ENCODE peak calls at places on chromosomes 12 and 14, in eight cellular contexts. H, E, T, R, I, K, Q and Z are unnamed samples.
A peak's percentile ranks its signal among the peaks of the same experiment; 100 is the strongest.

GRCh38 chr12:73935817-73936216 is 601.8 kb upstream of the ATXN7L3B start:
- DNase-seq in R (no peak), H (no peak), K (no peak), I (no peak), T (no peak), Q (no peak), E (peak; percentile 6), Z (peak; percentile 5)

GRCh38 chr12:84550518-84550917 is 362.1 kb downstream of the SLC6A15 start:
- DNase-seq in Q (no peak), T (no peak), R (no peak), E (no peak), H (no peak), I (no peak), K (no peak), Z (no peak)

GRCh38 chr14:105325716-105326567 is 11.4 kb downstream of the PACS2 start:
- DNase-seq in Q (no peak), R (peak; percentile 6), K (no peak), I (no peak), H (no peak), E (no peak), T (peak; percentile 22), Z (no peak)

GRCh38 chr12:63018273-63018672 is 83.3 kb upstream of the PPM1H start:
- DNase-seq in H (no peak), Q (no peak), K (peak; percentile 25), T (no peak), I (no peak), R (no peak), E (no peak), Z (no peak)

GRCh38 chr12:132490481-132491348 is 764 bp downstream of the FBRSL1 start:
- DNase-seq in E (peak; percentile 58), I (no peak), R (no peak), T (peak; percentile 75), H (peak; percentile 29), K (peak; percentile 20), Q (peak; percentile 34), Z (no peak)

GRCh38 chr12:31324116-31324844 is 1.7 kb downstream of the SINHCAF start:
- DNase-seq in H (peak; percentile 72), Q (peak; percentile 59), K (peak; percentile 77), T (peak; percentile 92), I (peak; percentile 57), E (peak; percentile 84), R (peak; percentile 84), Z (peak; percentile 78)

GRCh38 chr14:56359245-56359644 is 220.4 kb upstream of the TMEM260 start:
- DNase-seq in I (no peak), H (no peak), K (no peak), R (no peak), T (no peak), Q (no peak), E (no peak), Z (no peak)

GRCh38 chr12:112980491-112981158 is 2.3 kb downstream of the OAS2 start:
- DNase-seq in K (no peak), T (no peak), E (no peak), H (no peak), I (no peak), R (no peak), Q (no peak), Z (no peak)

GRCh38 chr12:12474931-12475485 is 87.7 kb downstream of the DUSP16 start:
- DNase-seq in T (no peak), I (peak; percentile 17), K (peak; percentile 60), Q (no peak), E (no peak), H (no peak), R (peak; percentile 66), Z (no peak)

GRCh38 chr14:68987653-68988036 is 8.5 kb upstream of the ACTN1 start:
- DNase-seq in E (no peak), K (no peak), I (no peak), R (no peak), H (no peak), T (peak; percentile 82), Q (no peak), Z (no peak)

GRCh38 chr12:27272375-27273028 is 28.4 kb downstream of the STK38L start:
- DNase-seq in I (no peak), E (peak; percentile 17), K (no peak), R (no peak), T (no peak), H (no peak), Q (no peak), Z (no peak)

GRCh38 chr12:12210983-12211382 is 55.9 kb downstream of the LRP6 start:
- DNase-seq in R (no peak), T (no peak), E (no peak), H (no peak), I (no peak), K (no peak), Q (no peak), Z (no peak)

GRCh38 chr12:49705479-49706267 is 1.5 kb downstream of the FMNL3 start:
- DNase-seq in Q (peak; percentile 33), K (peak; percentile 81), E (no peak), H (no peak), I (peak; percentile 34), T (peak; percentile 86), R (peak; percentile 48), Z (no peak)

GRCh38 chr12:67541625-67541991 is 106.9 kb upstream of the DYRK2 start:
- DNase-seq in R (no peak), K (no peak), T (no peak), I (no peak), E (no peak), Q (no peak), H (no peak), Z (peak; percentile 76)

GRCh38 chr14:80304125-80304766 is 92.9 kb upstream of the DIO2 start:
- DNase-seq in H (no peak), R (no peak), K (peak; percentile 81), I (peak; percentile 30), T (no peak), Q (no peak), E (no peak), Z (no peak)

GRCh38 chr12:113322353-113322752 is 12.6 kb downstream of the SLC8B1 start:
- DNase-seq in I (no peak), H (peak; percentile 39), T (no peak), K (peak; percentile 91), E (no peak), Q (no peak), R (no peak), Z (no peak)

DNA sequence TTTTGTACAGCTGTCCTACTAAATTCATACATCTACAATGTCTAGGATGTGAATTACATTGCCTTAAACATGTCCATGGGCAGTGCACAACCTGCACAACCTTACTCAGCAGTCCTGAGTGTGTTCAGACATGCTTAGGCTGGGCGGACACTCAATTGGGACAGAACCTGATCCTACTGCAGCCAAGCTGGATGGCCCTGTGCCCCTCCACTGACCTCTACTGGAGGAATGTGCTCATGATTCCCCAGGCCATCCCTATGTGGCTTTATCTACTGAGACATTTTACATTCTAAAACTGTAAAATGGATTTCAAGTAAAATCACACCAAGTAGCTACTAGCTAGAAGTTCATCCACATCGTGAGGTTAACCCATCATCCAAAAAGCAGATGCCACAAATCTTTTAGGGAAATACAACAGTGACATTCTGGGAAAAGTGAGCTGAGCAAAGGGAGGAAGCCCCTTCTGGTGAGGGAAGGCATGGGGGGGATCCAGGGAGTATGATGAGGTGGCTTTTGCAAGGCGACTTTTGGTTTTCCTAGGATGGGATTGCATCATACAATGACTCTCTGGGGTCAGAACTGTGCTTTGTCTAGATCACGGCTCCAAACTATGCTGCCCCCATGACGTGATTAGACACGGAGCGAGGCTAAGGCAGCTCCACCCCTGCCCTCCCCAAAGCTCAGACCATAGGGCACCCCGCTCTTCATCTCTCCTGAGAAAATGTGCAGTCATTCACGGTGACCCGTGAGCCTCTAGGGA is 911.7 kb upstream of the TMEM132C start:
- DNase-seq in I (no peak), Q (no peak), R (no peak), E (peak; percentile 49), T (peak; percentile 83), H (peak; percentile 43), K (peak; percentile 58), Z (no peak)
- TF ChIP-seq CTCF in I (no peak), Q (no peak), R (peak; percentile 33), E (no peak), T (peak; percentile 90), H (no peak), K (peak; percentile 77), Z (no peak)

GRCh38 chr12:109815874-109816617 is 17.2 kb downstream of the TRPV4 start:
- DNase-seq in E (no peak), H (no peak), R (no peak), I (no peak), T (no peak), Q (no peak), K (no peak), Z (no peak)
- TF ChIP-seq CTCF in E (no peak), H (no peak), R (no peak), I (no peak), T (no peak), Q (no peak), K (no peak), Z (no peak)

DNA sequence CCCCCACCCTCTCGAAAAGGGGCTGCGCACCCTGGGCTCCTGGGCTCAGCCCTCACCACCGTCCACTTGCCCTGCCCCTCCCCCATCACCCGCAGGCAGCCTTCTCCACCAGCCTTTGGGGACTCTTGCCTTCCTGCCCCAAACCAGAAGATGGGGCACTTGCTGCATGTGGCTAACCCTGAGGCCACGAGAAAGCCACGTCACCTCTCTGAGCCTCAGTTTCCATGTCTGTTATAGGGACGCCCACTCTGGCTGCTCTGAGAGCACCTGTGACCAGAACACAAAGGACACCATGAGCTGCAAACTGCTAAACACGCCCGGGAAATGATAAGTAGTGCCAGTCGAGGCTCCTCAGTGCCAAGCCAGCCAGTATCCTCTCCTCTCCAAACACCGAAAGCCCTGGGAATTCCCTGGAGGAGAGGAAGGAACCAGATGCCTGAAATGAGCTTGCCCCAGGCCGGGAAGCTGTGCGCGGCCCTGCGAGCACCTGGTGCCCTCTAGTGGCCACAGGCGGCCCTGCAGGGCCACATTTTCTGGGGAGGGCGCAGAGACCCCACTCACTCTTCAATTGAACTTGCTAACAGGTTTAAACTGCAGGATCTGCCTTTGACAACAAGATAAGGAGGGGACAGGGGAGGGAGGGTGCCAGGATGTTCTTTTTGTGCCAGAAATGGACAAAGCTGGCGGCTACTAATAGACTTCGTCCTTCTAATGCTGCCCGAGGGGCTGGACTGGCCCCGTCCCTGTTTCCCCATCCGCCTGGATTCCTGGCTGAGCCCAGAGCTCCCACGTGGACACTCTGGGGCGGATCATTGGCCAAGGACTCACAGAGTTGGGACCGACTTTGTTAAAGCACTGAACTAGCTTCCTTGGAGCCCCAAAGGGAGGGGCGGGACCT is 10.2 kb upstream of the SERPINA9 start:
- DNase-seq in H (peak; percentile 72), T (peak; percentile 95), K (peak; percentile 57), E (peak; percentile 70), Q (peak; percentile 84), R (peak; percentile 47), I (peak; percentile 11), Z (peak; percentile 72)
- TF ChIP-seq CTCF in H (peak; percentile 98), T (peak; percentile 100), K (peak; percentile 100), E (peak; percentile 100), Q (peak; percentile 98), R (peak; percentile 100), I (peak; percentile 98), Z (peak; percentile 92)

DNA sequence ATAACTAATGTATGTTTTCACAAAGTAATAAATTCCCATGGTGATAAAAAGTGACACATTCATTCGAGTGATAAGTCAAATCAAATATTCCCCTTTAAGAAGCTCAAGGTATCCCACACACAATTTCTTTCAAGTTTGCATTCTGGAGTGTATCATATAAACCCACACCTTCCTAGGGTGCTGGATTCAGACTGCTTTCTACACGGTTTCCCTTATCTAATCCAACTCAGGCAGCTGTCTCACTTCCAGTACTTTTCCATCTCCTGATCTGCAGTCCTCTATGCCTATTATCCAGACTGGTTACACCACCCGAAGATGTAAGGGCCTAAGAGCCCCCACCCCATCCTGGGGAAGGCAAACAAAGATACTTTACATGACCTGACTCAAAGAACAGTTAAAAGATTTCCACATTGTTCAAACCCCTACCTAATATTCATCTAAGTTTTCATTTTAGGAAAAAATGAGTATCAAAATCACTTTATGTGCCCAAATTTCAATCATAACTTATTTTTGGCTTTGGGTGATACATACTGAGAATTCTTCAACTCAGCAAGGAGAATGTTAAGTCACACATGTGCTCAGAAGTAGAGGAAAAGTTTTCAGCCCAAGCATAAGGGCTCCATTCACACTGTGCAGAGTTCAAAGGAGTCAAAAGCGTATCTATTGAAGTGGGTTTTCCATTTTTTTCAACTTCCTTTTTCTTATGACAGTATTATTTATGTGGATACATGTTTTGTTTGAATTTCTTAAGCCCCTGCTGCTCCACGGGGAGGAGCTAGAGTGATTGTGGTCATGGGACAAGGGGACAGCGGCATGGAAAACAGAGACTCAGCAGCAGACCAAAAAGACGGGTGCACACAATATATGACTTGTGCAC is 41.8 kb downstream of the CORO1C start:
- DNase-seq in I (peak; percentile 73), Q (no peak), K (peak; percentile 65), E (peak; percentile 29), R (peak; percentile 37), H (no peak), T (no peak), Z (no peak)
- TF ChIP-seq CTCF in I (peak; percentile 25), Q (no peak), K (no peak), E (peak; percentile 18), R (no peak), H (no peak), T (no peak), Z (no peak)